ENCODE peak calls at places on chromosomes 4 and X, in eight cellular contexts. Z, V, O, J, A, W, S and B are unnamed samples.

GRCh38 chrX:70044541-70045245 is 5.0 kb downstream of the AWAT2 start:
- DNase-seq in A (peak; percentile 41), W (peak; percentile 46), J (no peak), Z (no peak), O (no peak), V (no peak), S (peak; percentile 43), B (no peak)

GRCh38 chr4:187668683-187669082 is 326.9 kb upstream of the ZFP42 start:
- DNase-seq in W (peak; percentile 76), O (no peak), J (no peak), S (no peak), V (no peak), A (no peak), Z (no peak), B (no peak)

GRCh38 chr4:67680568-67681222 is 20.3 kb downstream of the UBA6 start:
- DNase-seq in W (peak; percentile 84), Z (no peak), A (peak; percentile 38), S (peak; percentile 66), O (no peak), J (no peak), V (peak; percentile 45), B (no peak)

GRCh38 chr4:30719363-30720020 is 677 bp upstream of the PCDH7 start:
- DNase-seq in Z (no peak), O (peak; percentile 29), W (peak; percentile 54), A (peak; percentile 65), S (peak; percentile 58), V (peak; percentile 13), J (no peak), B (peak; percentile 65)

GRCh38 chr4:16597829-16598228 is 300.6 kb downstream of the LDB2 start:
- DNase-seq in V (peak; percentile 31), J (no peak), W (peak; percentile 51), A (peak; percentile 64), O (no peak), Z (no peak), S (peak; percentile 52), B (no peak)

GRCh38 chr4:5708171-5708828 is at the start of gene EVC2:
- DNase-seq in S (peak; percentile 54), W (peak; percentile 56), V (peak; percentile 72), O (peak; percentile 71), A (peak; percentile 66), J (no peak), Z (no peak), B (no peak)

GRCh38 chr4:76306882-76307669 is 543 bp downstream of the STBD1 start:
- DNase-seq in W (peak; percentile 64), V (peak; percentile 57), A (peak; percentile 50), O (peak; percentile 74), J (no peak), Z (no peak), S (peak; percentile 49), B (peak; percentile 68)

GRCh38 chrX:130738638-130739195 is 164.3 kb downstream of the ENOX2 start:
- DNase-seq in A (no peak), V (no peak), S (no peak), J (no peak), Z (no peak), W (no peak), O (no peak), B (no peak)

GRCh38 chr4:177473991-177474390 is 31.8 kb upstream of the AGA start:
- DNase-seq in O (no peak), S (no peak), A (no peak), J (no peak), Z (no peak), W (no peak), V (no peak), B (no peak)

GRCh38 chrX:155026727-155027508 is at the start of gene FUNDC2:
- DNase-seq in V (peak; percentile 95), W (peak; percentile 93), Z (peak; percentile 79), S (peak; percentile 95), J (peak; percentile 76), O (peak; percentile 95), A (peak; percentile 95), B (peak; percentile 99)

GRCh38 chr4:113094802-113095201 is 45.3 kb downstream of the ANK2 start:
- DNase-seq in W (peak; percentile 41), J (peak; percentile 8), Z (no peak), O (no peak), V (peak; percentile 13), S (peak; percentile 40), A (peak; percentile 20), B (no peak)

GRCh38 chr4:84237008-84237407 is 262.1 kb downstream of the NKX6-1 start:
- DNase-seq in V (peak; percentile 4), W (no peak), Z (no peak), O (no peak), S (no peak), A (no peak), J (no peak), B (no peak)

GRCh38 chr4:109298279-109299010 is 4.0 kb downstream of the COL25A1 start:
- DNase-seq in W (peak; percentile 20), A (peak; percentile 15), S (peak; percentile 52), J (no peak), V (no peak), Z (no peak), O (peak; percentile 8), B (peak; percentile 68)

GRCh38 chrX:46236411-46236810 is 308.8 kb downstream of the ZNF674 start:
- DNase-seq in V (no peak), S (no peak), A (no peak), O (no peak), J (no peak), Z (no peak), W (peak; percentile 29), B (no peak)

GRCh38 chr4:88478247-88478646 is 21.3 kb downstream of the HERC5 start:
- DNase-seq in O (no peak), S (no peak), A (no peak), Z (no peak), J (no peak), V (no peak), W (no peak), B (no peak)

GRCh38 chrX:31931225-31931624 is 859.4 kb upstream of the FTHL17 start:
- DNase-seq in V (no peak), J (peak; percentile 12), O (no peak), A (peak; percentile 39), W (peak; percentile 51), Z (no peak), S (peak; percentile 53), B (no peak)

GRCh38 chrX:53291596-53291995 is 10.2 kb upstream of the IQSEC2 start:
- DNase-seq in W (no peak), Z (no peak), O (no peak), S (no peak), V (no peak), A (no peak), J (no peak), B (no peak)

GRCh38 chrX:118503260-118504041 is 7.8 kb downstream of the DOCK11 start:
- DNase-seq in V (no peak), Z (no peak), S (no peak), W (no peak), A (no peak), O (no peak), J (no peak), B (no peak)

GRCh38 chr4:72084587-72085011 is 52.8 kb downstream of the NPFFR2 start:
- DNase-seq in Z (no peak), J (no peak), W (no peak), S (no peak), O (no peak), A (no peak), V (peak; percentile 1), B (no peak)

GRCh38 chr4:186954956-186955355 is 231.3 kb upstream of the FAT1 start:
- DNase-seq in A (no peak), J (no peak), Z (no peak), V (no peak), S (no peak), W (no peak), O (no peak), B (no peak)

GRCh38 chr4:67152976-67153375 is 392.3 kb downstream of the CENPC start:
- DNase-seq in S (no peak), O (no peak), J (no peak), W (no peak), Z (no peak), V (no peak), A (no peak), B (no peak)

DNA sequence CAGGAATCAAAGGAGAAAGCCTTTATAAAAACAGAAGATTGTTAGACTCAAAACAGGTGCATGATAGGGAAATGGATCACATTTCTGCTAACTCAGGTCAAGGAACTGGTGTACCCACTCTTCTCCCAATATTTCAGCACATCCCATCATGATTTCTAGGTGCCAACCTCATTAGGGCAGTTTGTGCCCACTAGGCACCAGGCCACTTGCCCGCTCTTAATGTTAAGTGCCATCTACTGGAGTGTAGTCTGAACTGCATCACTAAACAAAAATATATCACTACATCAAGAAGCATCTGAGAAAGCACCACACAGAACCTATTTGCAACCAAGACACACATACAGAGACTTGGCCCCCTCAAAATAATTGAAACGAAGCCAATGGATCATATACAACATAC is 140.4 kb upstream of the GRID2 start:
- DNase-seq in J (no peak), O (no peak), S (peak; percentile 17), W (peak; percentile 19), Z (no peak), A (peak; percentile 17), V (no peak), B (no peak)
- TF ChIP-seq CTCF in J (peak; percentile 24), O (no peak), S (peak; percentile 52), W (peak; percentile 39), Z (peak; percentile 46), A (peak; percentile 42), V (no peak), B (peak; percentile 65)

DNA sequence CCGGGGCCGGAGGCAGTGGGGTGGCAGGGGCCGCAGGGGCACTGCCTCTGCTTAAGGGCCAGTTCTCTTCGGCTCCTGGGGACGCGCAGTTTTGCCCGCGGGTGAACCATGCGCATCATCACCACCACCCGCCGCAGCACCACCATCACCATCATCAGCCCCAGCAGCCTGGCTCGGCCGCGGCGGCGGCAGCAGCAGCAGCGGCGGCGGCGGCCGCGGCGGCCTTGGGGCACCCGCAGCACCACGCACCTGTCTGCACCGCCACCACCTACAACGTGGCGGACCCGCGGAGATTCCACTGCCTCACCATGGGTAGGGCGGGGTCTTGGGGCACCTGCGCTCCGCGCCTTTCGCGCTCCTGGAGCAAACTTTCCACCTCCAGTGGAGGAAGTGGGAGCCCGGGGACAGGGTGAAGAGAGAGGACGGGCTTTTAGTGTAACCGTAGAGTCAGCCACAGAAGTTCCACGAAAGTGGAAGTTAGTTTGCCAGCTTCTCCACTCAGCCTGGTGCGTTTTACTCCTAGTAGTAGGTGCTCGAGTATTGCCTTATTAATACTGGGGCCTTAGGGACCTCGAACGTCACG is 735 bp downstream of the GSX2 start:
- DNase-seq in S (no peak), A (no peak), Z (no peak), J (no peak), V (no peak), W (no peak), O (no peak), B (no peak)
- H3K4me3 ChIP-seq in S (peak overlapping the region; percentile 33), A (peak overlapping the region; percentile 48), Z (peak overlapping the region; percentile 54), J (peak overlapping the region; percentile 36), V (peak overlapping the region; percentile 49), W (peak overlapping the region; percentile 47), O (no peak overlapping the region), B (peak overlapping the region; percentile 21)

GRCh38 chr4:1842339-1842895 is 13.5 kb downstream of the LETM1 start:
- DNase-seq in S (peak; percentile 51), J (no peak), V (no peak), A (no peak), W (no peak), Z (no peak), O (no peak), B (no peak)
- TF ChIP-seq CTCF in S (peak; percentile 27), J (no peak), V (no peak), A (no peak), W (no peak), Z (peak; percentile 7), O (no peak), B (no peak)

GRCh38 chr4:65367306-65367705 is 303.0 kb downstream of the EPHA5 start:
- DNase-seq in A (no peak), S (peak; percentile 13), Z (no peak), J (no peak), V (no peak), O (no peak), W (peak; percentile 5), B (no peak)

GRCh38 chr4:65370709-65371108 is 299.6 kb downstream of the EPHA5 start:
- DNase-seq in A (no peak), O (no peak), S (no peak), Z (no peak), V (no peak), J (no peak), W (no peak), B (no peak)
- H3K4me3 ChIP-seq in A (no peak overlapping the region), O (no peak overlapping the region), S (no peak overlapping the region), Z (no peak overlapping the region), V (no peak overlapping the region), J (no peak overlapping the region), W (no peak overlapping the region), B (no peak overlapping the region)